ENCODE peak calls at places on chromosome 1, in ten cellular contexts. U is COR-L47; V is NCI-H748 treated with DMSO at 0.1 percent for 48 hours; D is ascending aorta; B is aorta; W is left ventricle myocardium inferior; S is foreskin fibroblast; K is activated CD4-positive, CD25-positive, alpha-beta regulatory T cell; A is NCI-H1417; T is CD8-positive, alpha-beta memory T cell. Q is an unnamed sample.

GRCh38 chr1:70978623-70979022 is 69.0 kb downstream of the PTGER3 start:
- DNase-seq in U (peak), V (no peak), D (no peak), B (peak), W (no peak), S (no peak), K (no peak), A (no peak), T (no peak), Q (no peak)

GRCh38 chr1:34701326-34702129 is 53.3 kb upstream of the GJB5 start:
- DNase-seq in U (no peak), V (no peak), D (no peak), B (no peak), W (no peak), S (no peak), K (no peak), A (no peak), T (no peak), Q (no peak)

GRCh38 chr1:207223162-207223561 is 98.3 kb upstream of the CD55 start:
- DNase-seq in U (no peak), V (no peak), D (no peak), B (no peak), W (no peak), S (no peak), K (no peak), A (no peak), T (no peak), Q (no peak)

GRCh38 chr1:47432071-47433036 is 5.5 kb upstream of the FOXD2 start:
- DNase-seq in U (no peak), V (peak), D (peak), B (peak), W (peak), S (peak), K (peak), A (no peak), T (peak), Q (peak)

GRCh38 chr1:93007941-93008577 is 46.8 kb upstream of the DIPK1A start:
- DNase-seq in U (no peak), V (no peak), D (no peak), B (no peak), W (no peak), S (peak), K (no peak), A (no peak), T (no peak), Q (peak)

GRCh38 chr1:174965006-174965971 is 34.5 kb upstream of the CACYBP start:
- DNase-seq in U (no peak), V (no peak), D (no peak), B (peak), W (no peak), S (no peak), K (no peak), A (no peak), T (peak), Q (no peak)

GRCh38 chr1:227895828-227896685 is 51.7 kb downstream of the WNT9A start:
- DNase-seq in U (no peak), V (no peak), D (peak), B (peak), W (no peak), S (no peak), K (no peak), A (no peak), T (peak), Q (peak)

GRCh38 chr1:40039245-40039756 is 1.2 kb upstream of the CAP1 start:
- DNase-seq in U (peak), V (peak), D (no peak), B (no peak), W (no peak), S (no peak), K (no peak), A (no peak), T (no peak), Q (no peak)

GRCh38 chr1:183163311-183163710 is 22.8 kb upstream of the LAMC2 start:
- DNase-seq in U (no peak), V (peak), D (no peak), B (no peak), W (no peak), S (peak), K (no peak), A (no peak), T (no peak), Q (peak)

GRCh38 chr1:155479205-155479604 is 83.4 kb downstream of the ASH1L start:
- DNase-seq in U (no peak), V (no peak), D (no peak), B (no peak), W (no peak), S (peak), K (no peak), A (no peak), T (no peak), Q (peak)

GRCh38 chr1:214331827-214332423 is 51.0 kb downstream of the SMYD2 start:
- DNase-seq in U (peak), V (no peak), D (no peak), B (no peak), W (no peak), S (peak), K (peak), A (peak), T (peak), Q (peak)

Q was measured in RPMI7951.